ENCODE peak calls at places on chromosomes 16 and 17, in ten cellular contexts. I, U, F, C, O, W, T, M, B and L are unnamed samples.

GRCh38 chr16:29023279-29024278 is 38.7 kb downstream of the LAT start:
- DNase-seq in W (no peak), I (no peak), C (no peak), U (peak), O (peak), T (no peak), M (no peak), F (no peak), B (no peak), L (no peak)

GRCh38 chr17:17587614-17588336 is 3.7 kb downstream of the PEMT start:
- DNase-seq in U (no peak), M (no peak), C (no peak), B (no peak), O (no peak), I (no peak), T (no peak), F (no peak), W (no peak), L (no peak)

GRCh38 chr17:10384175-10384574 is 11.4 kb upstream of the MYH13 start:
- DNase-seq in O (no peak), T (no peak), U (no peak), I (no peak), B (no peak), W (no peak), M (peak), C (peak), F (no peak), L (peak)

GRCh38 chr16:11835891-11836652 is 15.3 kb downstream of the RSL1D1 start:
- DNase-seq in C (peak), O (peak), T (no peak), B (no peak), I (no peak), M (no peak), W (no peak), U (peak), F (no peak), L (no peak)

GRCh38 chr17:39027440-39028035 is 60.3 kb upstream of the FBXO47 start:
- DNase-seq in O (no peak), W (no peak), M (peak), I (no peak), F (peak), U (no peak), T (no peak), C (peak), B (peak), L (no peak)

GRCh38 chr17:8056232-8056975 is 17.5 kb downstream of the ALOX15B start:
- DNase-seq in B (no peak), O (peak), W (no peak), T (no peak), C (no peak), U (peak), I (peak), M (no peak), F (peak), L (no peak)

GRCh38 chr17:43545383-43545632 is 832 bp downstream of the ETV4 start:
- DNase-seq in W (no peak), O (peak), F (peak), T (no peak), C (no peak), B (no peak), M (no peak), I (peak), U (no peak), L (no peak)

GRCh38 chr17:20300399-20301037 is 166.8 kb downstream of the LGALS9B start:
- DNase-seq in F (no peak), M (no peak), I (no peak), B (no peak), W (no peak), C (no peak), U (peak), T (no peak), O (peak), L (no peak)

GRCh38 chr17:2156666-2157065 is 101.8 kb downstream of the HIC1 start:
- DNase-seq in I (no peak), U (no peak), W (no peak), O (no peak), F (no peak), B (no peak), C (no peak), T (no peak), M (no peak), L (no peak)

GRCh38 chr17:81706232-81706611 is 3.1 kb downstream of the MRPL12 start:
- DNase-seq in M (no peak), O (no peak), I (no peak), B (no peak), F (no peak), C (no peak), W (no peak), T (no peak), U (no peak), L (no peak)

GRCh38 chr17:60525347-60525623 is 757 bp downstream of the APPBP2 start:
- DNase-seq in C (no peak), I (no peak), M (peak), T (no peak), U (peak), W (no peak), F (peak), O (peak), B (peak), L (no peak)

GRCh38 chr16:57745768-57746167 is 10.2 kb downstream of the KATNB1 start:
- DNase-seq in U (no peak), I (no peak), O (no peak), B (no peak), M (no peak), F (no peak), T (no peak), C (no peak), W (no peak), L (no peak)

GRCh38 chr16:87457051-87457611 is 35.7 kb downstream of the ZCCHC14 start:
- DNase-seq in M (no peak), F (no peak), U (peak), I (no peak), O (peak), T (no peak), C (no peak), W (peak), B (peak), L (no peak)

GRCh38 chr16:56388209-56388608 is 37.1 kb downstream of the AMFR start:
- DNase-seq in T (no peak), U (peak), C (no peak), I (no peak), W (no peak), M (no peak), B (no peak), O (peak), F (no peak), L (no peak)

GRCh38 chr16:80029706-80030481 is 429.4 kb upstream of the MAF start:
- DNase-seq in B (no peak), T (no peak), I (no peak), W (no peak), F (no peak), C (no peak), O (peak), M (no peak), U (no peak), L (no peak)

GRCh38 chr16:3716831-3717234 is 491 bp downstream of the TRAP1 start:
- DNase-seq in U (peak), W (peak), B (peak), F (peak), M (peak), O (peak), C (no peak), T (peak), I (peak), L (peak)

GRCh38 chr16:4358831-4359561 is 7.9 kb upstream of the PAM16 start:
- DNase-seq in F (peak), B (peak), W (peak), C (peak), M (peak), U (no peak), T (peak), O (no peak), I (peak), L (peak)

GRCh38 chr16:58638148-58639036 is 8.8 kb upstream of the CNOT1 start:
- DNase-seq in I (no peak), T (peak), W (peak), O (peak), B (peak), U (peak), M (peak), F (peak), C (no peak), L (no peak)

GRCh38 chr16:69143116-69143515 is 10.7 kb downstream of the UTP4 start:
- DNase-seq in T (peak), I (no peak), F (no peak), B (no peak), O (no peak), U (no peak), W (no peak), C (no peak), M (peak), L (peak)

GRCh38 chr16:53775821-53776431 is 72.0 kb downstream of the FTO start:
- DNase-seq in U (peak), C (no peak), O (peak), F (peak), M (peak), I (no peak), B (peak), T (peak), W (peak), L (no peak)

GRCh38 chr16:74748042-74748709 is 26.4 kb downstream of the FA2H start:
- DNase-seq in F (no peak), M (no peak), C (no peak), T (no peak), B (no peak), U (no peak), W (no peak), I (no peak), O (no peak), L (no peak)

GRCh38 chr16:26649646-26650045 is 417.1 kb upstream of the C16orf82 start:
- DNase-seq in B (no peak), C (no peak), T (no peak), U (no peak), M (no peak), I (no peak), O (no peak), F (no peak), W (no peak), L (no peak)

GRCh38 chr17:10743316-10744009 is 13.6 kb upstream of the TMEM220 start:
- DNase-seq in I (no peak), M (no peak), W (no peak), U (peak), F (no peak), B (no peak), O (peak), T (no peak), C (no peak), L (no peak)

GRCh38 chr16:13896543-13897182 is 23.3 kb upstream of the ERCC4 start:
- DNase-seq in B (peak), M (no peak), O (no peak), T (peak), I (no peak), C (no peak), U (peak), W (no peak), F (no peak), L (no peak)

GRCh38 chr16:2486645-2487516 is 12.0 kb downstream of the TBC1D24 start:
- DNase-seq in M (peak), B (no peak), U (no peak), W (no peak), O (peak), F (peak), I (peak), T (no peak), C (no peak), L (peak)

GRCh38 chr17:66535611-66536010 is 233.2 kb downstream of the PRKCA start:
- DNase-seq in U (no peak), M (no peak), T (no peak), O (no peak), C (no peak), W (no peak), B (no peak), I (no peak), F (no peak), L (no peak)

GRCh38 chr16:84478172-84478948 is 26.1 kb downstream of the MEAK7 start:
- DNase-seq in C (no peak), O (peak), I (no peak), W (peak), M (no peak), U (peak), F (no peak), B (no peak), T (no peak), L (no peak)

GRCh38 chr17:75549246-75550138 is 24.0 kb downstream of the LLGL2 start:
- DNase-seq in T (peak), U (no peak), M (peak), I (no peak), W (peak), C (peak), B (peak), O (peak), F (peak), L (no peak)

GRCh38 chr17:50541916-50542688 is 4.9 kb upstream of the SPATA20 start:
- DNase-seq in C (peak), W (peak), U (peak), T (peak), I (peak), O (peak), B (peak), F (peak), M (peak), L (peak)
- TF ChIP-seq CTCF in C (no peak), W (peak), U (no peak), T (peak), I (peak), O (no peak), B (peak), F (no peak), M (peak), L (no peak)

DNA sequence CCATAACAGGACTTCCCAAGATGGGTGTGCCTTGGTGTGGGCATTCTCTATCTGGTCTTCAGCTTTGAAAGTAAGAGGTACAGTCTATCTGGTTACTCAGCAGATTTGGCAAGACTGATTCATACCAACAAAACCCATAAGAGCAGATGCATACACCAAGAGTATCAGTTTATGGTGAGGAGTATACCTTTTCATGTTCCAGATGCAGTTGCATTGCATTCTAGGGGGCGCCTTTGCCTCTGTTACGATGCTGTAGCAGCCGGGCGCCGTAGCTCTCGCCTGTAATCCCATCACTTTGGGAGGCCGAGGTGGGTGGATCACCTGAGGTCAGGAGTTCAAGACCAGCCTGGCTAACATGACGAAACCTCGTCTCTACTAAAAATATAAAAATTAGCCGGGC is 31.1 kb upstream of the CARMIL2 start:
- DNase-seq in M (peak), I (no peak), O (peak), T (peak), C (peak), U (peak), W (no peak), F (peak), B (peak), L (no peak)
- TF ChIP-seq CTCF in M (peak), I (peak), O (no peak), T (no peak), C (no peak), U (no peak), W (no peak), F (no peak), B (no peak), L (no peak)

DNA sequence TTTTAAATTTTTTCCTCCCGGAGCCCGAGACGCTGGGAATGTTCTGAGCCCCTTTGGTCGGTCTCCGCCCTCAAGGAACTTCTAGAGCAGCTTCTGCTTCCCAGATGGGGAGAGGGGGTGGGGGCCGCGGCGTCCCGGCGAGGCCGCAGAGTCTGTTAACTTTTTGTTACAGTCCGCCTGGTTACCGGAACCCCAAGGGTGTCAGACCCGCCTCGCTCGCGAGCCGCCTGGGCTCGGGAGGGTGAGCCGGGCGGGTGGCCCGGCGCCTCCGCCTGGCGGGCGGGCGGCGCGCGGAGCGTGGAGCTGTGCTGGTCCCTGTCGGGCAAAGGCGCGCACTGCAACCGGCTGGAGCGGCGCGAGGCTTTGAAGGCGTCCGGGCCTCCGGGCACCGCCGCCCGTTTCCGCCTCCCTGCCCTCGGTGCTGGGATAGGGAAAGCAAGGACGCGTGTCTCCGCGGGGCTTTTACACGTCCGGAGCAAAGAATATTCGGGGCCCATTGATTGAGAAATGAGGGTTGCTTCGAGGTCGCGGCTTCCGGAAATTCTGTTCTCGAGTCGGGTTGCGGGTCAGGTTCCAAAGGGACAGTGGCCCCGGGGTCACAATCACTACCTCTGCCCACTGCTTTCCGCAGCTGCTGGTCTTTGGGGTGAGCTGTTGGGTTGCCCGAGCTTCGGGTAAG is 1.7 kb downstream of the HS3ST3B1 start:
- DNase-seq in I (peak), C (peak), M (peak), F (peak), W (peak), T (peak), U (peak), O (peak), B (peak), L (peak)
- TF ChIP-seq CTCF in I (peak), C (peak), M (peak), F (peak), W (peak), T (peak), U (peak), O (peak), B (peak), L (peak)

GRCh38 chr17:48542956-48543853 is 1.7 kb downstream of the HOXB2 start:
- DNase-seq in F (peak), C (no peak), O (peak), B (peak), W (no peak), M (peak), U (no peak), T (peak), I (peak), L (peak)
- TF ChIP-seq CTCF in F (no peak), C (no peak), O (no peak), B (no peak), W (peak), M (peak), U (no peak), T (no peak), I (no peak), L (peak)

DNA sequence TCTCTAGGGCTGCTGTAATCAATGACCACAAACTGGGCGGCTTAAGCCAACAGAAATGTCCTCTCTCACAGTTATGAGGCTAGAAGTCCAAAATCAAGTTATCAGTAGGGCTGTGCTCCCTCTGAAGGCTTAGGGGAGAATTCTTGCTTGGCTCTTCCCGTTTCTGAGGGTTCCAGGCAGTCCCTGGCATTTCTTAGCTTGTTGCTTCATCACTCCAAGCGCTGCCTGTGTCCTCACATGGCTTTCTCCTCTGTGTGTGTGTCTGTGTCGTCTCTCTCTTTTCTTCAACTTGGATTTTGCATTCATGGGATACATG is 13.7 kb upstream of the CDC42EP4 start:
- DNase-seq in O (peak), B (no peak), U (peak), T (no peak), F (no peak), W (no peak), C (no peak), I (no peak), M (no peak), L (no peak)
- TF ChIP-seq CTCF in O (peak), B (no peak), U (peak), T (no peak), F (no peak), W (no peak), C (no peak), I (no peak), M (no peak), L (no peak)

DNA sequence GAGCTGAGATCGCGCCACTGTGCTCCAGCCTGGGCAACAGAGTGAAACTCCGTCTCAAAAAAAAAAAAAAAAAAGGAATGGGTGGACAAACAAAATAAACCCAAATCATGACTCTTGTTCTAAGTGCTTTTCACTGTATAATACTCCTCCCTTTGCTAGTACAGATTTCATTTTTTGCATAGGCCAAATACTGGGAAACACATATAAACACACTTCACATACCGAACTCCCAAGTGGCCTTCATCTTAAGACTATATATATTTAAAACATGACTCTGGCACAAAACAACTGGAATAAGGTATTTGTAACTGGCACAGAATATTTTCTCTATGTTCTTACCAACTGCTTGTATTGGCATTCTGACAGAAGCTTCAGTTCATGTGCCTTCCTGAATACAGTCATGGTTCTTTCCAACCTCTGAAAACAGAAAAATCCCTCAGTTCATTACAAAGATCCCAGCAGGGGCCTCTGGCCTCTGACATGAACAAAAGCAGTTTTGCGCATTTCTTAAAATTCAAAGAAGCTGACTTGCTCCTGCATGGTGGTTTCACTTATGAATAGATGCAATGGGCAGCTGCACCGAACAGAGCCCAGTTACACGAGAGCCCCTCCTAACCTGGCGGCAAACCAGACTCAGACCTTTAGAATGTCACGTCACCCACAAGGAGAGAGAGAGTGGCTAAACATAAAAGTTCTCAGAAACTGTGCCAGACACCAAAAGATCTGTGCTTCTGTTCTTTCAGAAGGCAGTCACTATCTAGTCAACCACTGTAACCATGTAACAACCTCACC is 19.1 kb upstream of the COPRS start:
- DNase-seq in T (no peak), O (no peak), I (no peak), M (no peak), F (no peak), B (no peak), W (no peak), C (no peak), U (peak), L (no peak)
- TF ChIP-seq CTCF in T (no peak), O (no peak), I (no peak), M (no peak), F (no peak), B (no peak), W (no peak), C (no peak), U (no peak), L (no peak)

GRCh38 chr16:21619765-21620462 is 20.5 kb downstream of the METTL9 start:
- DNase-seq in T (no peak), B (no peak), U (no peak), O (no peak), W (no peak), F (no peak), M (no peak), C (no peak), I (no peak), L (no peak)
- TF ChIP-seq CTCF in T (no peak), B (no peak), U (no peak), O (no peak), W (no peak), F (no peak), M (no peak), C (no peak), I (no peak), L (no peak)